ENCODE peak calls at places on chromosomes 13 and 19, in seven cellular contexts. A is NCI-H1092; M is activated CD4-positive, alpha-beta T cell treated with anti-CD3 and anti-CD28 coated beads, Interleukin-2, amount 50 U/mL, for 1 hour; L is SJSA1; B is stimulated activated CD4-positive, alpha-beta T cell treated with anti-CD3 and anti-CD28 coated beads, Interleukin-2, amount 100 ng/mL, for 48 hours; Q is GM19239; T is HTR-8/SVneo. Z is an unnamed sample.
A peak's percentile ranks its signal among the peaks of the same experiment; 100 is the strongest.

GRCh38 chr19:51621178-51621577 is 9.0 kb downstream of the SIGLEC5 start:
- DNase-seq in A (no peak), M (no peak), L (no peak), B (no peak), Q (peak; percentile 52), T (no peak), Z (no peak)

GRCh38 chr19:11581740-11582139 is 4.3 kb upstream of the ACP5 start:
- DNase-seq in A (no peak), M (no peak), L (no peak), B (no peak), Q (peak; percentile 65), T (no peak), Z (no peak)

GRCh38 chr19:5713228-5713627 is 6.7 kb downstream of the LONP1 start:
- DNase-seq in A (no peak), M (no peak), L (no peak), B (no peak), Q (no peak), T (no peak), Z (no peak)

GRCh38 chr13:64553411-64554129 is 2676.6 kb downstream of the PCDH9 start:
- DNase-seq in A (no peak), M (no peak), L (no peak), B (no peak), Q (no peak), T (no peak), Z (no peak)

GRCh38 chr19:33456845-33457220 is 64.8 kb downstream of the PEPD start:
- DNase-seq in A (no peak), M (no peak), L (no peak), B (no peak), Q (no peak), T (no peak), Z (no peak)

GRCh38 chr13:99373436-99373835 is 66.2 kb upstream of the GPR183 start:
- DNase-seq in A (no peak), M (no peak), L (peak; percentile 74), B (no peak), Q (no peak), T (no peak), Z (no peak)

GRCh38 chr19:8423821-8424223 is 10.7 kb downstream of the MARCHF2 start:
- DNase-seq in A (no peak), M (no peak), L (peak; percentile 95), B (no peak), Q (no peak), T (peak; percentile 95), Z (no peak)

GRCh38 chr13:80465321-80465720 is 124.4 kb upstream of the SPRY2 start:
- DNase-seq in A (no peak), M (no peak), L (no peak), B (no peak), Q (no peak), T (no peak), Z (no peak)

GRCh38 chr19:33186431-33186830 is 7.7 kb upstream of the LRP3 start:
- DNase-seq in A (no peak), M (no peak), L (no peak), B (no peak), Q (no peak), T (no peak), Z (no peak)

GRCh38 chr13:98825659-98826058 is 73.2 kb upstream of the SLC15A1 start:
- DNase-seq in A (no peak), M (no peak), L (peak; percentile 73), B (no peak), Q (no peak), T (no peak), Z (no peak)

GRCh38 chr13:73765651-73766384 is 368.4 kb downstream of the KLF12 start:
- DNase-seq in A (peak; percentile 99), M (peak; percentile 82), L (no peak), B (peak; percentile 41), Q (no peak), T (no peak), Z (peak; percentile 88)

GRCh38 chr13:110245421-110245899 is 61.5 kb downstream of the COL4A1 start:
- DNase-seq in A (no peak), M (no peak), L (peak; percentile 48), B (no peak), Q (no peak), T (no peak), Z (no peak)

Z was measured in G401.